ENCODE peak calls at places on chromosomes 5 and 9, in six cellular contexts. E is esophagus squamous epithelium, H is suprapubic skin, I is endothelial cell of umbilical vein, F is PC-3, Y is keratinocyte. X is an unnamed sample.
A peak's percentile ranks its signal among the peaks of the same experiment; 100 is the strongest.

GRCh38 chr5:170430871-170431437 is 41.8 kb upstream of the KCNMB1 start:
- DNase-seq in H (no peak), I (no peak), F (no peak), Y (no peak), E (no peak), X (no peak)

GRCh38 chr9:132997591-132997990 is 19.1 kb downstream of the GFI1B start:
- DNase-seq in E (no peak), H (no peak), Y (no peak), I (no peak), F (no peak), X (no peak)

GRCh38 chr9:17401858-17402257 is 177.0 kb upstream of the SH3GL2 start:
- DNase-seq in H (no peak), I (peak; percentile 38), Y (no peak), F (peak; percentile 6), E (no peak), X (no peak)

GRCh38 chr5:179228341-179229121 is 116.7 kb downstream of the ADAMTS2 start:
- DNase-seq in H (peak; percentile 75), E (no peak), I (no peak), Y (no peak), F (no peak), X (no peak)

GRCh38 chr9:18473551-18474279 is at the start of gene ADAMTSL1:
- DNase-seq in H (no peak), Y (no peak), F (no peak), I (peak; percentile 93), E (no peak), X (no peak)

GRCh38 chr9:130017035-130017909 is 25.7 kb downstream of the FNBP1 start:
- DNase-seq in H (no peak), Y (no peak), I (no peak), F (no peak), E (no peak), X (no peak)

GRCh38 chr5:132013006-132013689 is 1.7 kb upstream of the ACSL6 start:
- DNase-seq in F (no peak), E (no peak), H (peak; percentile 64), Y (no peak), I (no peak), X (no peak)

GRCh38 chr5:2902742-2903297 is 151.3 kb upstream of the IRX2 start:
- DNase-seq in F (no peak), Y (no peak), I (no peak), E (no peak), H (peak; percentile 63), X (no peak)

GRCh38 chr9:126721531-126722098 is 83.2 kb upstream of the ZBTB43 start:
- DNase-seq in Y (no peak), H (no peak), I (no peak), F (no peak), E (no peak), X (no peak)

GRCh38 chr5:76736679-76737078 is 20.8 kb downstream of the F2R start:
- DNase-seq in I (no peak), E (no peak), H (no peak), F (no peak), Y (no peak), X (no peak)

GRCh38 chr9:133493845-133494540 is 15.1 kb upstream of the SLC2A6 start:
- DNase-seq in F (no peak), Y (no peak), H (no peak), I (no peak), E (no peak), X (no peak)

GRCh38 chr5:142886956-142887355 is 116.8 kb downstream of the ARHGAP26 start:
- DNase-seq in I (no peak), E (no peak), F (peak; percentile 28), H (no peak), Y (no peak), X (no peak)

GRCh38 chr9:119332522-119332921 is 36.7 kb downstream of the BRINP1 start:
- DNase-seq in I (no peak), Y (no peak), E (no peak), F (no peak), H (no peak), X (no peak)

GRCh38 chr5:14849516-14850294 is 21.9 kb downstream of the ANKH start:
- DNase-seq in F (peak; percentile 52), H (no peak), Y (no peak), I (no peak), E (no peak), X (no peak)

GRCh38 chr5:68074633-68075032 is 140.9 kb upstream of the PIK3R1 start:
- DNase-seq in I (no peak), F (no peak), E (no peak), Y (no peak), H (no peak), X (no peak)

GRCh38 chr9:129524848-129525345 is 96.0 kb downstream of the C9orf50 start:
- DNase-seq in Y (no peak), H (peak; percentile 75), I (no peak), E (no peak), F (no peak), X (no peak)

GRCh38 chr9:112761912-112762651 is 11.5 kb downstream of the SNX30 start:
- DNase-seq in E (no peak), I (no peak), F (no peak), Y (no peak), H (no peak), X (no peak)

GRCh38 chr5:78341445-78341844 is 19.0 kb upstream of the SCAMP1 start:
- DNase-seq in H (no peak), I (no peak), Y (no peak), F (no peak), E (no peak), X (no peak)

GRCh38 chr9:124456341-124457078 is 6.3 kb downstream of the ADGRD2 start:
- DNase-seq in E (no peak), I (no peak), F (no peak), Y (no peak), H (no peak), X (no peak)

GRCh38 chr9:34123682-34124081 is 2.8 kb downstream of the DCAF12 start:
- DNase-seq in H (no peak), I (no peak), Y (no peak), E (no peak), F (no peak), X (no peak)

GRCh38 chr5:6714221-6715041 is 1.2 kb downstream of the TENT4A start:
- DNase-seq in Y (no peak), E (no peak), H (no peak), F (peak; percentile 55), I (peak; percentile 12), X (no peak)

GRCh38 chr9:12774861-12775367 is at the start of gene LURAP1L:
- DNase-seq in F (peak; percentile 78), I (peak; percentile 73), H (no peak), Y (no peak), E (no peak), X (peak; percentile 60)

GRCh38 chr9:117044241-117044640 is 357.1 kb downstream of the TRIM32 start:
- DNase-seq in H (no peak), I (no peak), Y (no peak), F (no peak), E (no peak), X (no peak)

DNA sequence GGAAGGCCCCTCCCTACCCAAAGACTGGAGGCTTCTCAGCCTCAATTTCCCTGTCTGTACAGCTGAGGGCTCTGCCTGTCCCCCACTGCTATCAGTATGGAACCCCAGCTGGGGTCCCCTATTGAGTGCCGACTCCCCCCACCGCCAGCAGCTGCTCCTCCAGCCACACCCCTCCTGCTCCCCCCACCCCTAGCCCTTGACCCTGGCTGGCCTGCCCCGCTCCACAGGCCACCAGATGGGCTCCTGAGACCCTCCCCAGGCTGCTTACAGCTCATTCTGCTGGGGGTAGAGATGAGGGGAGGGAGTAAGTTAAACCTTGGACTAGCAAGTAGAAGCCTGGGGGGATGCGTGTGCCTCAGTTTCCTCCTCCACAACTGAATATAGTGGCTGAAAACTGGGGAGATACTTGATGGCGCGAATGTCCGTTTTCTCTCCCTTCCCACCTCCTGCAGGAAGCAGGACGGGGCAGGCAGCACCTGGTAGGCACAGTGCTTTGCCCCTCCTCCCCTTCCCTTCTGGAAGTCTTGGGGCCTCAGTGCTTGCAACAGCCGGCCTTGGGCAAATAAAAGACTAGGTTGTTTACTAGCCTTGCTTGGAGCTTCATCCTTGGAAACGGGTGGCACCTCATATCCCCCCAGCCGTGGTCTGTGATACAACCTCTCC is 19.1 kb downstream of the URM1 start:
- DNase-seq in H (no peak), F (no peak), Y (no peak), I (no peak), E (no peak), X (no peak)
- H3K27ac ChIP-seq in H (no peak overlapping the region), F (no peak overlapping the region), Y (no peak overlapping the region), I (no peak overlapping the region), E (no peak overlapping the region), X (no peak overlapping the region)

GRCh38 chr9:98311541-98311940 is 56.1 kb upstream of the TBC1D2 start:
- DNase-seq in H (no peak), E (no peak), Y (no peak), I (no peak), F (no peak), X (no peak)
- H3K27ac ChIP-seq in H (no peak overlapping the region), E (no peak overlapping the region), Y (no peak overlapping the region), I (no peak overlapping the region), F (no peak overlapping the region), X (no peak overlapping the region)

DNA sequence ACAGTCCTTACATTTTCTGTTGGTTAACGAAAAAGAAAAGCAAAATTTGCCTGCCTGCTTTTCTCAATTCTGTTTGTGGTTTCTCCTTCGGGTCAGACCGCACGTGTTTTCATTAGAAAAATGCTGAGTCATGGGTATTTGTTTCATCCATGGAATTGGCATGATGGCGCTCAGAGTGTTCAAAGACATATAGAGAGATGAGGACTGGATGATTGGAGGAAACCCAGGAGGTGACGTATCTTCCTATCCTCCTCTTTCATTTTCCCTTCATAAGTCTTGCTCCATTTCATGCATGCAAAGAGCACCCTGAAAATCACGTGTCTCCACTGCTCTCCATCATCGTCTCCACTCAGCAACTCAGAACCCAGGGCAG is 353.8 kb upstream of the WWC1 start:
- DNase-seq in Y (no peak), F (no peak), I (no peak), E (no peak), H (no peak), X (no peak)
- H3K27ac ChIP-seq in Y (no peak overlapping the region), F (no peak overlapping the region), I (no peak overlapping the region), E (no peak overlapping the region), H (no peak overlapping the region), X (no peak overlapping the region)

DNA sequence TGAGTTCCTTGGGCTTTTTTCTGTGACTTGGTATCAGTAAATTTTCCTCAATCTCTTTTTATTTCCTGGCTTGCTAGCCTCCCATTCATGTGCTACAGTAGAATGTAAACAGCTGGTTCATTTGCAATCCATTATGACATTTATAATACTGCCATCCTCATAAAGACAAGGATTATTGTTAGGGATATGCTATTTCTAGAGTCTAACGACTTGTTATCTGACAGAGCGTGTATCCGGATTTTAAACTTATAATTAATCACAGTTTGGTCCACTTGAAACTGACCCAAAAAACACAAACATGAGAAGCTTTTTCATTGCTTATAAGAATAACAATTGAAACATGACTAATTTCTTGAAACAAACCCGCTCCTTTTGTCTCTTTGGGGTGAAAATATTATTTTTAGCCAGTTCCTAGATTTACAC is 585.8 kb downstream of the TLE4 start:
- DNase-seq in F (no peak), I (peak; percentile 89), E (no peak), Y (no peak), H (no peak), X (no peak)
- H3K27ac ChIP-seq in F (no peak overlapping the region), I (peak overlapping the region; percentile 41), E (no peak overlapping the region), Y (no peak overlapping the region), H (no peak overlapping the region), X (no peak overlapping the region)